ENCODE peak calls at places on chromosomes 16 and 17, in five cellular contexts. A is fibroblast of lung, D is PC-3, O is hepatocyte, X is neuronal stem cell. T is an unnamed sample.

GRCh38 chr16:67773099-67773498 is 33.3 kb downstream of the RANBP10 start:
- DNase-seq in D (no peak), X (no peak), A (no peak), O (no peak), T (no peak)

GRCh38 chr17:44345497-44346026 is 460 bp downstream of the GRN start:
- DNase-seq in A (peak; percentile 51), X (peak; percentile 70), O (peak; percentile 75), D (peak; percentile 77), T (peak; percentile 90)

GRCh38 chr17:41145261-41145660 is 4.4 kb downstream of the KRTAP4-5 start:
- DNase-seq in X (no peak), A (no peak), O (no peak), D (no peak), T (no peak)

GRCh38 chr17:8939496-8940334 is 25.8 kb downstream of the PIK3R5 start:
- DNase-seq in X (no peak), A (no peak), D (no peak), O (no peak), T (no peak)

GRCh38 chr17:81084691-81085419 is 49.9 kb downstream of the BAIAP2 start:
- DNase-seq in A (no peak), O (no peak), D (no peak), X (no peak), T (no peak)

GRCh38 chr17:35121315-35121714 is at the start of gene FNDC8:
- DNase-seq in A (no peak), D (no peak), X (no peak), O (no peak), T (peak; percentile 25)

GRCh38 chr16:69145658-69146057 is 13.2 kb downstream of the UTP4 start:
- DNase-seq in D (no peak), X (no peak), A (peak; percentile 53), O (peak; percentile 30), T (peak; percentile 73)

GRCh38 chr17:43661699-43662431 is at the start of gene MEOX1:
- DNase-seq in X (no peak), A (peak; percentile 89), D (peak; percentile 88), O (no peak), T (peak; percentile 96)

GRCh38 chr16:8611886-8612595 is 9.5 kb upstream of the METTL22 start:
- DNase-seq in A (no peak), O (no peak), X (no peak), D (no peak), T (no peak)

GRCh38 chr16:88290850-88291830 is 91.6 kb upstream of the ZNF469 start:
- DNase-seq in D (no peak), O (no peak), X (no peak), A (no peak), T (peak; percentile 18)

GRCh38 chr17:50201226-50201854 is at the start of gene COL1A1:
- DNase-seq in A (peak; percentile 86), D (no peak), X (no peak), O (peak; percentile 85), T (peak; percentile 99)

GRCh38 chr17:78349831-78350631 is 9.8 kb downstream of the SOCS3 start:
- DNase-seq in D (no peak), A (no peak), O (no peak), X (no peak), T (peak; percentile 75)

GRCh38 chr16:75927824-75928223 is 201.5 kb upstream of the CPHXL start:
- DNase-seq in D (no peak), X (no peak), O (no peak), A (no peak), T (no peak)

GRCh38 chr16:50311891-50312501 is 45.6 kb downstream of the ADCY7 start:
- DNase-seq in O (no peak), X (no peak), A (no peak), D (no peak), T (peak; percentile 81)

GRCh38 chr16:6081320-6081976 is 983.9 kb upstream of the EEF2KMT start:
- DNase-seq in O (peak; percentile 46), X (peak; percentile 57), A (peak; percentile 9), D (peak; percentile 6), T (no peak)

GRCh38 chr16:30527635-30528178 is 1.3 kb upstream of the ZNF768 start:
- DNase-seq in D (peak; percentile 28), O (no peak), A (no peak), X (no peak), T (peak; percentile 81)

GRCh38 chr17:48726182-48726915 is 2.2 kb downstream of the HOXB13 start:
- DNase-seq in D (peak; percentile 35), O (no peak), X (no peak), A (no peak), T (no peak)

GRCh38 chr17:81249233-81250040 is 10.3 kb downstream of the NDUFAF8 start:
- DNase-seq in X (no peak), O (no peak), A (peak; percentile 37), D (no peak), T (no peak)

GRCh38 chr16:47947741-47948140 is 208.1 kb downstream of the ABCC12 start:
- DNase-seq in D (no peak), A (no peak), O (no peak), X (no peak), T (no peak)

GRCh38 chr17:40443988-40444899 is 994 bp downstream of the IGFBP4 start:
- DNase-seq in X (no peak), A (peak; percentile 37), D (peak; percentile 9), O (no peak), T (peak; percentile 60)

GRCh38 chr17:76085731-76086366 is 6.9 kb downstream of the ZACN start:
- DNase-seq in D (no peak), X (no peak), A (no peak), O (no peak), T (peak; percentile 72)

GRCh38 chr17:47807421-47807820 is 14.2 kb downstream of the OSBPL7 start:
- DNase-seq in O (no peak), X (no peak), A (no peak), D (no peak), T (peak; percentile 22)

GRCh38 chr16:85878875-85879274 is 20.1 kb upstream of the IRF8 start:
- DNase-seq in O (no peak), X (no peak), D (peak; percentile 34), A (peak; percentile 69), T (no peak)

GRCh38 chr17:14321980-14322776 is 21.3 kb downstream of the HS3ST3B1 start:
- DNase-seq in A (peak; percentile 54), O (no peak), X (no peak), D (no peak), T (no peak)

GRCh38 chr16:30185141-30185682 is 1.8 kb downstream of the CORO1A start:
- DNase-seq in A (no peak), X (no peak), D (no peak), O (no peak), T (peak; percentile 59)

GRCh38 chr16:23670137-23670776 is 8.4 kb upstream of the PLK1 start:
- DNase-seq in X (no peak), A (peak; percentile 93), O (no peak), D (peak; percentile 85), T (peak; percentile 83)

DNA sequence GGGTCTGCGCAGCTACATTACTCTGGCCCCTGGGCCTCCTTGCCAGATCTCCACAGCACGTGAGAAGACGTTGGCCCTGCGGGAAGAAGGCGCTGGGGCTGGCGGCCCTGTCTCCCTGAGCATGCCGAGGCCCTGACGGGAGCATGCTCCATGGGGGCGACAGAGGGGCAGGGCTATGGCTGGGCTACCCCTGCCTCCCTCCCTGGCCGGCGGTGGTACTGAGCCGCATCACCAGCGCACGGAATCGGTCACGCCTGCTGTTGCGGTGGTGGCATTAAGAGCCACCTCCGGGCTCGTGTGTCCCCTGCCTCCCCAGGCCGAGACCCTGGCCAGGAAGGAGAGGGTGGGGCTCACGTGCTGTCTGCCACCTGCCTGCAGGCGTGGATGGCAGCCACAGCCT is 28.1 kb downstream of the MAPK8IP3 start:
- DNase-seq in O (no peak), D (no peak), X (no peak), A (no peak), T (peak; percentile 85)
- H2AFZ ChIP-seq in O (no peak overlapping the region), D (no peak overlapping the region), X (no peak overlapping the region), A (no peak overlapping the region), T (no peak overlapping the region)

DNA sequence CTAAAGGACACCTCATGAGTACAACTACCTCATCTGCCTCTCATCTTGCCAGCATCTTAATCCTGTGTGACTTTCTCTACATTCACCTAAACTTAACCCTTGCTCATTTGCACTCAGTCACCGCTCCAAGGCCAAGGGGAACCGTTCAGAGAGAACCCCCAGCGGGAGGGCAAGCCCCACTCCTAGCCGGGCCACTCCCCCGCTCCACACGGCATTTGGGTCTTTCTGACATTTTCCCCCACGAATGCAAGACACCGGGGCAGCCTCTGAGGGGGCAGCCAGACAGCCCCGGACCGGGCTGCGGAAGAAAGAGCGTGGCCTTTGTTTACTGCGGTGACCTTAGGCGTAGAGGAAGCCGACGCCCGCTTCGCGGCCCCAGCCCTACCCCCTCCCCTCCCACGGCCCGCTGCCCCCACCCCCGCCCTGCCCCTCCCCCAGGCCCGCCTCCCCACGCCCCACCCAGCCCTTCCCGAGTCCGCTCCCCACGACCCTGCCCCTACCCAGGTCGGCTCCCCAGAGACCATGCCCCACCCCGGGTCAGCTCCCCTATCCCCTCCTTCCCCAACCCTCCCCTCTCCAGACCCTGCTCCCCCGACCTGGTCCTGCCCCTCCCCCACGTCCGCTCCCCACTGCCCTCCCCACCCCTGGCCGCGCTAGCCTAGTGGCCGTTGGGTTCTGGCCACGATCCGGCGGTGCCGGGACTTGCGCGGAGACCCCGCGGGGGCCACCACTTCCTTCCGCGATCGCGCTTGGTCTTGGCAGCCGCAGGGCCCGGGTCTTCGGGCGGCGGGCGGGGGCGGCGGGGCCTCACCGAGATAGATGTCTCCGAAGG is 789 bp downstream of the CSNK1D start:
- DNase-seq in X (no peak), O (peak; percentile 53), A (no peak), D (no peak), T (peak; percentile 91)
- H3K27ac ChIP-seq in X (peak overlapping the region; percentile 90), O (peak overlapping the region; percentile 100), A (peak overlapping the region; percentile 95), D (peak overlapping the region; percentile 81), T (peak overlapping the region; percentile 83)

DNA sequence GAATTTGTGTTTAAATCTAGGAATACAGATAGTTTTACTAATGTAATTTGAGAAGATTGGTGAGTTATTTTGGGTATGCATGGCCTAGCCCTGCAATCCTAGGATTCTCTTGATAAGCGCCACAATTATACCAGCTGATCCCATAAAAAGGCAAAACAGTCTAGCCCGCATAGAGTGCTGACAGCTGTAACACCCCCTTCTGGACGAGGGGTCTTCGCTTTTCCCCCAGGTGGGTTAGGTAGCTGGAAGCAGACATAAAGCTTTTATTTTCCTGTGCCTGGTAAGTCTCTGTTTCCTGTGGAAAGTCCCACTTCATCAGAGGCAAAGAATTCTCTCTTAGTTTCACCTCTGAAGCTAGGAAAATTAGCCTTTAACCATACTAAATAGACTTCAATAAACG is 108.3 kb downstream of the YPEL2 start:
- DNase-seq in A (no peak), D (no peak), O (no peak), X (no peak), T (no peak)
- H3K4me3 ChIP-seq in A (no peak overlapping the region), D (no peak overlapping the region), O (no peak overlapping the region), X (no peak overlapping the region), T (no peak overlapping the region)

DNA sequence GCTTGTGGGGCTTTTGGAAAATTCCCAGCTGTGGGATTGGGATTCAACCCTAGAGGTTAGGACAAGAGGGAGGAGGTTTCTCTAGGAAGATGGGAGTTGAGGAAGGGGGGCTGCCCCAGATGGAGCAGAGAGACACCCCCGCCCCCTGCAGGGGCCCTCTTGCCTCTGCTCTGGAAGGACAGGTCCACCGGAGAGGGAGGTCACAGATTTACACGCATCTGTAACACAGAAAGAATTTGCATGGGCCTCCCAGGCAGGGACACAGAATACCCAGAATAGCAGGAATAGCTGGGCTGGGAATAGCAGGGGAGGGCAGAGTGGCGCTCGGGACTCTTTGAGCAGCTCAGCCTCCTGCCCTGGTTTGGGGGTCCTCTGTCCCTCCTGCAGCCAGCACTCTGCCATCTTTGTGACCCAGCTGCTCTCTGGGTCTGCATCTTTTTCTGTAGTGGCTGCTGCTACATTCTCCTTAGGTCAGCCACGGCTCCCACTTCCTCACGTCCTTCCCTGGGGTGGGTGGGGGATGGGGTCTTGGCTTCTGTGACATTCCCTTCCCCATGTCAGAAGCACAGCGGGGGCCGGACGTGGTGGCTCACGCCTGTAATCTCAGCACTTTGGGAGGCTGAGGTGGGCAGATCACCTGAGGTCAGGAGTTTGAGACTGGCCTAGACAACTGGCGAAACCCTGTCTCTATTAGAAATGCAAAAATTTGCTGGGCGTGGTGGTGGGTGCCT is 33.9 kb upstream of the PLLP start:
- DNase-seq in D (no peak), X (peak; percentile 21), O (no peak), A (peak; percentile 45), T (peak; percentile 13)
- H2AFZ ChIP-seq in D (no peak overlapping the region), X (peak overlapping the region; percentile 73), O (no peak overlapping the region), A (no peak overlapping the region), T (no peak overlapping the region)